ENCODE peak calls at places on chromosomes 7 and 10, in four cellular contexts. B, R, N and X are unnamed samples.

GRCh38 chr10:44696496-44696895 is 214.6 kb upstream of the TMEM72 start:
- DNase-seq in B (no peak), N (no peak), R (no peak), X (no peak)

GRCh38 chr7:153859239-153859638 is 193.0 kb upstream of the DPP6 start:
- DNase-seq in B (no peak), R (no peak), N (no peak), X (no peak)

GRCh38 chr7:87092568-87093091 is 33.2 kb upstream of the ELAPOR2 start:
- DNase-seq in R (no peak), N (no peak), B (no peak), X (no peak)

GRCh38 chr10:127117125-127117524 is 79.3 kb downstream of the INSYN2A start:
- DNase-seq in R (peak; percentile 44), N (peak; percentile 66), B (peak; percentile 60), X (peak; percentile 24)

GRCh38 chr10:63267414-63268138 is 134.4 kb downstream of the NRBF2 start:
- DNase-seq in R (no peak), N (no peak), B (no peak), X (no peak)

GRCh38 chr10:31345886-31346285 is 26.9 kb downstream of the ZEB1 start:
- DNase-seq in N (no peak), R (no peak), B (no peak), X (no peak)

GRCh38 chr7:30727061-30727945 is 24.6 kb upstream of the INMT start:
- DNase-seq in R (no peak), B (no peak), N (no peak), X (peak; percentile 33)

GRCh38 chr10:45602082-45602730 is 70.4 kb downstream of the ZFAND4 start:
- DNase-seq in B (no peak), R (no peak), N (no peak), X (no peak)

GRCh38 chr7:138864667-138865066 is 66.7 kb upstream of the ATP6V0A4 start:
- DNase-seq in R (no peak), B (no peak), N (no peak), X (no peak)

GRCh38 chr10:33279791-33280190 is 54.7 kb downstream of the NRP1 start:
- DNase-seq in N (no peak), B (no peak), R (no peak), X (no peak)

GRCh38 chr10:102159831-102160230 is 7.6 kb downstream of the NOLC1 start:
- DNase-seq in N (no peak), R (no peak), B (no peak), X (no peak)

GRCh38 chr7:47535033-47535703 is 46.7 kb downstream of the TNS3 start:
- DNase-seq in N (no peak), B (no peak), R (no peak), X (no peak)

GRCh38 chr7:3922175-3922635 is 621.2 kb downstream of the SDK1 start:
- DNase-seq in N (no peak), R (peak; percentile 49), B (no peak), X (no peak)

GRCh38 chr7:93120981-93121549 is 3.3 kb upstream of the SAMD9 start:
- DNase-seq in N (no peak), B (no peak), R (no peak), X (no peak)

GRCh38 chr10:132076578-132077081 is 10.9 kb downstream of the JAKMIP3 start:
- DNase-seq in R (no peak), B (no peak), N (no peak), X (no peak)

GRCh38 chr10:107915277-107915634 is 750.8 kb upstream of the SORCS1 start:
- DNase-seq in N (no peak), R (peak; percentile 36), B (no peak), X (no peak)

GRCh38 chr7:141992688-141993087 is 3.0 kb upstream of the MGAM start:
- DNase-seq in R (no peak), B (no peak), N (no peak), X (no peak)

GRCh38 chr10:123356101-123356500 is 201.9 kb downstream of the BUB3 start:
- DNase-seq in N (no peak), R (no peak), B (no peak), X (no peak)

GRCh38 chr10:89346264-89346971 is 18.6 kb downstream of the IFIT3 start:
- DNase-seq in B (no peak), R (no peak), N (no peak), X (no peak)

GRCh38 chr7:94052398-94053180 is 48.4 kb upstream of the BET1 start:
- DNase-seq in B (no peak), R (no peak), N (no peak), X (no peak)

GRCh38 chr10:10677479-10677878 is 340.2 kb upstream of the CELF2 start:
- DNase-seq in B (peak; percentile 14), N (peak; percentile 57), R (peak; percentile 45), X (no peak)

GRCh38 chr10:72248477-72249151 is 25.1 kb upstream of the DDIT4 start:
- DNase-seq in N (peak; percentile 81), B (no peak), R (peak; percentile 80), X (peak; percentile 58)

GRCh38 chr10:79268100-79268670 is 79.1 kb upstream of the PPIF start:
- DNase-seq in B (no peak), R (no peak), N (no peak), X (no peak)

GRCh38 chr7:67518580-67518979 is 521.9 kb downstream of the TYW1 start:
- DNase-seq in N (peak; percentile 47), R (no peak), B (no peak), X (no peak)

GRCh38 chr7:35004531-35005096 is 32.7 kb downstream of the DPY19L1 start:
- DNase-seq in B (no peak), R (no peak), N (no peak), X (no peak)

GRCh38 chr7:74174606-74175082 is 488 bp downstream of the EIF4H start:
- DNase-seq in B (peak; percentile 32), N (peak; percentile 38), R (peak; percentile 53), X (no peak)

GRCh38 chr7:106419455-106420182 is 134.8 kb upstream of the NAMPT start:
- DNase-seq in R (no peak), N (no peak), B (no peak), X (no peak)

GRCh38 chr7:4093035-4093434 is 589.1 kb upstream of the FOXK1 start:
- DNase-seq in R (no peak), N (no peak), B (no peak), X (no peak)

GRCh38 chr7:66167773-66168367 is 37.3 kb upstream of the TPST1 start:
- DNase-seq in N (no peak), R (no peak), B (no peak), X (no peak)

GRCh38 chr10:120205368-120206018 is 251.5 kb upstream of the PLPP4 start:
- DNase-seq in R (no peak), B (no peak), N (no peak), X (no peak)

GRCh38 chr10:8054498-8055407 is at the start of gene GATA3:
- DNase-seq in R (peak; percentile 54), N (peak; percentile 68), B (no peak), X (peak; percentile 75)

GRCh38 chr10:4450981-4451501 is 375.0 kb upstream of the AKR1E2 start:
- DNase-seq in N (no peak), B (no peak), R (no peak), X (no peak)

GRCh38 chr7:25148772-25149575 is 23.9 kb upstream of the CYCS start:
- DNase-seq in B (no peak), N (no peak), R (no peak), X (no peak)

GRCh38 chr7:127349881-127350280 is 42.6 kb downstream of the ZNF800 start:
- DNase-seq in B (no peak), R (no peak), N (no peak), X (no peak)
- TF ChIP-seq CTCF in B (no peak), R (no peak), N (no peak), X (no peak)

DNA sequence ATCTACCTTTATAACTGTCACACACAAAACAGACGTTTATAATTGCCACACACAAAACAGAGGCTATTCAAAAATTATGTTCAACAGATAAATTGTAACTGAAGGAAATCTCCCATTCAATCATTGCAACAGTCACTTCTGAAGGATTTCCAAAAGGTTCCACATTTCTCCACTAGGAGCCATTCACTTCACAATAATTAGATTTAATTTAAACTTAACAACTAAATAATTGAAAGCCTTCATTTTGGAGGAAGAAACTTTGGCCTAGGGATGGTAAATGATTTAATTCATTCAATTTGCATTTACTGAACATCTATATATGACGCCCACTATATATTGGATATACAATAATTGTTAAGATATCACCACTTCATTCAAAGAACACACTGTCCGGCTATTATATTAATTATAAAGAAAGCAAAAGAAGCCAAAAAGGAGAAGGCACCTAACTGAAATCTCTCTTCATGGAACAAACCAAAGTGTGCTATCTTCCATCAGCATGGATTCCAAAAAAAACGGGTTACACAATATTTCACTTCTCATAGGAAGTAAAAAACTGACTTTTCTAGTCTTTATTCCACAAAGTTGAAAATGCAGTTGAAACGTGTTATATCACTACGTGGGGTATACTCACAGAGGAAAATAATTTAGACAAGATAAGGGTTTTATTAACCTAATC is 1.7 kb downstream of the ATAD1 start:
- DNase-seq in B (no peak), N (no peak), R (no peak), X (no peak)
- TF ChIP-seq CTCF in B (peak; percentile 39), N (no peak), R (no peak), X (peak; percentile 18)

GRCh38 chr7:1223196-1224092 is 9.2 kb upstream of the UNCX start:
- DNase-seq in B (no peak), R (no peak), N (no peak), X (no peak)
- TF ChIP-seq CTCF in B (peak; percentile 23), R (no peak), N (no peak), X (no peak)

GRCh38 chr10:84341538-84341856 is 13.1 kb downstream of the CCSER2 start:
- DNase-seq in N (no peak), B (no peak), R (no peak), X (no peak)
- TF ChIP-seq CTCF in N (no peak), B (no peak), R (no peak), X (no peak)

GRCh38 chr7:27367179-27367929 is 124.8 kb downstream of the EVX1 start:
- DNase-seq in R (no peak), N (no peak), B (no peak), X (no peak)
- TF ChIP-seq CTCF in R (no peak), N (no peak), B (peak; percentile 23), X (no peak)

DNA sequence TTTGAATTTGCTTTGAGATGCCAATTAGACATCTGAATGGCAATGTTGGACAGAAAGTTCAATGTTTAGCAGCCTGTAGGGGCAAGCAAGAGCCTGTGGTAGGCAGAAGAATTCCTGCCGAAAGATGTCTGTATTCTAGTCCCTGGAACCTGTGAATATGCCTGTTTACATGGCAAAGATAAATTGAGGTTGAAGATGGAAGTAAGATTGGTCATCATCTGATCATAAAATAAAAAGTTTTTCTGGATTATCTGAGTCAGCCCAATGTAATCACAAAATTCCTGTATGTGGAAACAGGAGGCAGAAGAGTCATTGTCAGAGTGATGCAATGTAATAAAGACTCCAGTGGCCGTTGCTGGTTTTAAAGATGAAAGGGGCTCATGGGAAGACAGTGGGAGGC is 430.5 kb downstream of the MDFIC start:
- DNase-seq in R (no peak), B (no peak), N (no peak), X (no peak)
- TF ChIP-seq CTCF in R (no peak), B (no peak), N (no peak), X (no peak)

GRCh38 chr10:27252267-27253000 is 11.8 kb upstream of the ACBD5 start:
- DNase-seq in R (peak; percentile 71), B (peak; percentile 76), N (peak; percentile 81), X (peak; percentile 82)
- TF ChIP-seq CTCF in R (peak; percentile 94), B (peak; percentile 87), N (peak; percentile 94), X (peak; percentile 86)

GRCh38 chr10:26534384-26534783 is 96.2 kb downstream of the APBB1IP start:
- DNase-seq in R (no peak), N (no peak), B (no peak), X (no peak)
- TF ChIP-seq CTCF in R (no peak), N (no peak), B (no peak), X (no peak)

GRCh38 chr7:137656850-137657232 is 189.9 kb downstream of the DGKI start:
- DNase-seq in N (no peak), B (no peak), R (no peak), X (no peak)
- TF ChIP-seq CTCF in N (no peak), B (no peak), R (no peak), X (no peak)